ENCODE peak calls at places on chromosomes 12 and 14, in ten cellular contexts. G is tibial artery, S is choroid plexus epithelial cell, D is lower leg skin, V is cardiac muscle cell, Q is vagina, E is brain microvascular endothelial cell, J is PC-3, A is LNCaP clone FGC, B is HL-60. O is an unnamed sample.

GRCh38 chr14:101797785-101798342 is 36.4 kb downstream of the PPP2R5C start:
- DNase-seq in G (no peak), S (no peak), D (no peak), V (no peak), Q (no peak), E (no peak), J (no peak), A (no peak), B (no peak), O (no peak)

GRCh38 chr14:76510255-76510654 is 134.3 kb downstream of the ESRRB start:
- DNase-seq in G (no peak), S (no peak), D (no peak), V (no peak), Q (no peak), E (no peak), J (no peak), A (no peak), B (no peak), O (no peak)

GRCh38 chr14:57391609-57392195 is 1.3 kb downstream of the NAA30 start:
- DNase-seq in G (no peak), S (no peak), D (no peak), V (peak), Q (no peak), E (peak), J (peak), A (no peak), B (no peak), O (peak)

GRCh38 chr12:81337891-81338290 is 260.0 kb downstream of the ACSS3 start:
- DNase-seq in G (no peak), S (peak), D (no peak), V (peak), Q (no peak), E (peak), J (no peak), A (no peak), B (no peak), O (no peak)

GRCh38 chr12:42801271-42801670 is 211.7 kb upstream of the PRICKLE1 start:
- DNase-seq in G (no peak), S (no peak), D (no peak), V (no peak), Q (no peak), E (no peak), J (no peak), A (no peak), B (no peak), O (no peak)

GRCh38 chr12:126772171-126772864 is 1494.7 kb upstream of the TMEM132C start:
- DNase-seq in G (no peak), S (peak), D (no peak), V (no peak), Q (no peak), E (no peak), J (peak), A (no peak), B (no peak), O (no peak)

GRCh38 chr14:91891721-91892220 is 24.4 kb upstream of the TC2N start:
- DNase-seq in G (no peak), S (no peak), D (no peak), V (peak), Q (no peak), E (no peak), J (no peak), A (no peak), B (no peak), O (no peak)

GRCh38 chr14:45891417-45892080 is 638.5 kb upstream of the MIS18BP1 start:
- DNase-seq in G (no peak), S (no peak), D (no peak), V (no peak), Q (no peak), E (no peak), J (peak), A (peak), B (no peak), O (peak)

GRCh38 chr12:10363922-10364838 is 25.7 kb downstream of the KLRK1 start:
- DNase-seq in G (peak), S (peak), D (no peak), V (peak), Q (no peak), E (peak), J (peak), A (no peak), B (peak), O (no peak)

GRCh38 chr14:23626946-23627345 is 9.2 kb upstream of the DHRS2 start:
- DNase-seq in G (no peak), S (no peak), D (no peak), V (no peak), Q (peak), E (no peak), J (no peak), A (no peak), B (no peak), O (no peak)

GRCh38 chr12:101642115-101643067 is 47.6 kb downstream of the MYBPC1 start:
- DNase-seq in G (no peak), S (no peak), D (no peak), V (no peak), Q (no peak), E (no peak), J (no peak), A (no peak), B (no peak), O (peak)

GRCh38 chr14:29475641-29476040 is 452.0 kb downstream of the PRKD1 start:
- DNase-seq in G (no peak), S (no peak), D (no peak), V (no peak), Q (no peak), E (no peak), J (peak), A (no peak), B (no peak), O (no peak)

GRCh38 chr14:104341532-104342434 is 203.4 kb downstream of the KIF26A start:
- DNase-seq in G (no peak), S (peak), D (no peak), V (peak), Q (no peak), E (peak), J (peak), A (peak), B (peak), O (peak)

GRCh38 chr14:24236689-24237462 is 4.1 kb downstream of the GMPR2 start:
- DNase-seq in G (no peak), S (no peak), D (no peak), V (no peak), Q (no peak), E (no peak), J (no peak), A (no peak), B (no peak), O (no peak)

GRCh38 chr12:131164096-131164872 is 210.6 kb downstream of the ADGRD1 start:
- DNase-seq in G (no peak), S (no peak), D (no peak), V (no peak), Q (no peak), E (no peak), J (no peak), A (no peak), B (no peak), O (no peak)

GRCh38 chr12:94020335-94020734 is 128.0 kb upstream of the PLXNC1 start:
- DNase-seq in G (no peak), S (no peak), D (no peak), V (peak), Q (no peak), E (no peak), J (no peak), A (no peak), B (no peak), O (no peak)

GRCh38 chr12:5692850-5693249 is 252.2 kb downstream of the ANO2 start:
- DNase-seq in G (no peak), S (no peak), D (no peak), V (no peak), Q (no peak), E (no peak), J (no peak), A (no peak), B (no peak), O (no peak)

GRCh38 chr12:5691943-5692342 is 253.1 kb downstream of the ANO2 start:
- DNase-seq in G (no peak), S (no peak), D (no peak), V (no peak), Q (no peak), E (no peak), J (no peak), A (no peak), B (no peak), O (no peak)

GRCh38 chr12:5690240-5690639 is 254.8 kb downstream of the ANO2 start:
- DNase-seq in G (no peak), S (no peak), D (no peak), V (no peak), Q (no peak), E (no peak), J (no peak), A (no peak), B (no peak), O (no peak)

GRCh38 chr12:5688226-5688625 is 256.3 kb downstream of the NTF3 start:
- DNase-seq in G (no peak), S (no peak), D (no peak), V (no peak), Q (no peak), E (no peak), J (no peak), A (no peak), B (no peak), O (no peak)

GRCh38 chr12:5689773-5690172 is 255.3 kb downstream of the ANO2 start:
- DNase-seq in G (no peak), S (no peak), D (no peak), V (no peak), Q (no peak), E (no peak), J (no peak), A (no peak), B (no peak), O (no peak)
- TF ChIP-seq CTCF in G (no peak), S (no peak), D (no peak), V (no peak), Q (no peak), E (no peak), J (no peak), A (no peak), B (no peak), O (peak)

GRCh38 chr12:2152134-2152533 is 99.3 kb downstream of the CACNA1C start:
- DNase-seq in G (no peak), S (no peak), D (no peak), V (no peak), Q (no peak), E (no peak), J (no peak), A (no peak), B (no peak), O (no peak)
- TF ChIP-seq CTCF in G (no peak), S (no peak), D (no peak), V (no peak), Q (no peak), E (no peak), J (no peak), A (no peak), B (no peak), O (no peak)

GRCh38 chr12:7638064-7638763 is 27.5 kb downstream of the APOBEC1 start:
- DNase-seq in G (no peak), S (peak), D (no peak), V (no peak), Q (no peak), E (no peak), J (no peak), A (no peak), B (no peak), O (peak)
- TF ChIP-seq CTCF in G (no peak), S (no peak), D (no peak), V (no peak), Q (no peak), E (no peak), J (no peak), A (no peak), B (no peak), O (no peak)

GRCh38 chr12:74365178-74365964 is 172.3 kb upstream of the ATXN7L3B start:
- DNase-seq in G (no peak), S (peak), D (no peak), V (peak), Q (no peak), E (peak), J (peak), A (peak), B (peak), O (peak)
- TF ChIP-seq CTCF in G (no peak), S (peak), D (no peak), V (peak), Q (no peak), E (peak), J (peak), A (peak), B (no peak), O (no peak)

DNA sequence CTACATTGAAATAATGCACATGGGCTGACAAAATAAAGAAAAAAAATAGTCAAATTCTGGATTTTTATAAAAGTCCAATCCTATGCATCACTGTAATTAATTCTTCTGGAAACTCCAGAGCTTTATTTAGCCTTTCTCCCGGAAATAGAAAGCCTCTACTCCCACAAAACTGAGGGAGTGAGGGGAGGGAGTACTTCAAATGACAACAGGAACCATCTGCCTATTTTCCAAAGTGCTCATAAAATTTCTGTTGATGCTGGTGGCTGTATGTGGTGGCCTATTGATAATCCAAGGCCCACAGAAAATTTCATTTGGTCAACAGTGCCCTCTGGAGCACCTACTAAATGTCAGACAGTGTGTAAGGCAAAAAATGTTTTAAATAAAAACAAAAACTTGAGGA is 64.6 kb downstream of the KIF21A start:
- DNase-seq in G (no peak), S (no peak), D (no peak), V (peak), Q (no peak), E (no peak), J (no peak), A (no peak), B (no peak), O (no peak)
- TF ChIP-seq CTCF in G (no peak), S (no peak), D (no peak), V (no peak), Q (no peak), E (no peak), J (no peak), A (no peak), B (no peak), O (no peak)

GRCh38 chr14:49173765-49174373 is 412.3 kb downstream of the RPS29 start:
- DNase-seq in G (no peak), S (peak), D (peak), V (peak), Q (no peak), E (peak), J (peak), A (peak), B (peak), O (peak)
- TF ChIP-seq CTCF in G (peak), S (peak), D (no peak), V (peak), Q (no peak), E (peak), J (peak), A (peak), B (peak), O (peak)

DNA sequence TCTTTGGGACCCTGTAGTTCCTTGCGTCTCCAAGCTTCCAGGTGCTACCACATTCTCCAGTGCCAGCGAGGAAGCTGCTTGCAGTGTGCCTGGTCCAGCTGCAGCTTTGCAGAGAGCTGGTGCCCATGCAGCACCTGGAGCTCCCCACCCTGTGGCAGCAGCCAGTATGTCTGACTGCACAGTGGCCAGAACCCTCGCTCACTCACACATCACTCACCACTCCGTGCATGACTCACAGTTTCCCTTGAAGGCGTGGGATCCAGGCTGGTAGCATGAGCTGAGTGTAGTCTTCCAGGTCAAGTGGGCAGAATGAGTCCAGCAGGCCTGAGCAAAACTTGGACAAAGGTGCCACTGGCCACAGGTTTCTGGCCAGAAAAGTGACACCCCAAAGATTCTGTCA is 33.6 kb downstream of the SDR9C7 start:
- DNase-seq in G (no peak), S (no peak), D (no peak), V (peak), Q (no peak), E (no peak), J (peak), A (no peak), B (no peak), O (no peak)
- TF ChIP-seq CTCF in G (no peak), S (no peak), D (no peak), V (no peak), Q (no peak), E (no peak), J (peak), A (no peak), B (no peak), O (no peak)

GRCh38 chr12:88052686-88053085 is 23.5 kb upstream of the C12orf50 start:
- DNase-seq in G (no peak), S (peak), D (no peak), V (peak), Q (no peak), E (peak), J (peak), A (no peak), B (peak), O (peak)
- TF ChIP-seq CTCF in G (no peak), S (peak), D (no peak), V (peak), Q (no peak), E (peak), J (peak), A (peak), B (peak), O (no peak)

GRCh38 chr12:3837049-3837448 is 36.1 kb downstream of the PARP11 start:
- DNase-seq in G (no peak), S (peak), D (no peak), V (no peak), Q (no peak), E (no peak), J (no peak), A (no peak), B (no peak), O (no peak)
- TF ChIP-seq CTCF in G (no peak), S (peak), D (no peak), V (no peak), Q (no peak), E (no peak), J (no peak), A (no peak), B (no peak), O (no peak)

O was measured in nephron progenitor cell.